ENCODE peak calls at places on chromosomes 1 and 21, in six cellular contexts. D, G, Q, N, T and K are unnamed samples.

GRCh38 chr1:192225266-192225665 is 67.0 kb downstream of the RGS18 start:
- DNase-seq in D (no peak), G (no peak), Q (no peak), N (no peak), T (no peak), K (no peak)

GRCh38 chr1:46809071-46809470 is 10.2 kb downstream of the CYP4B1 start:
- DNase-seq in D (no peak), G (no peak), Q (no peak), N (no peak), T (no peak), K (no peak)

GRCh38 chr1:204296431-204296988 is 63.2 kb downstream of the PLEKHA6 start:
- DNase-seq in D (no peak), G (peak; percentile 43), Q (peak; percentile 74), N (no peak), T (no peak), K (peak; percentile 35)

GRCh38 chr1:20640183-20640597 is 6.9 kb downstream of the PINK1 start:
- DNase-seq in D (peak; percentile 49), G (no peak), Q (no peak), N (no peak), T (peak; percentile 27), K (peak; percentile 61)

GRCh38 chr1:12594966-12595838 is 22.8 kb downstream of the DHRS3 start:
- DNase-seq in D (peak; percentile 76), G (peak; percentile 76), Q (peak; percentile 86), N (no peak), T (peak; percentile 89), K (peak; percentile 86)

GRCh38 chr1:24926596-24927249 is 3.4 kb downstream of the RUNX3 start:
- DNase-seq in D (no peak), G (no peak), Q (no peak), N (no peak), T (no peak), K (peak; percentile 38)

GRCh38 chr1:237012789-237013383 is 8.6 kb upstream of the MT1HL1 start:
- DNase-seq in D (peak; percentile 74), G (peak; percentile 92), Q (peak; percentile 39), N (no peak), T (peak; percentile 94), K (no peak)

GRCh38 chr1:30472526-30472925 is 250.9 kb downstream of the MATN1 start:
- DNase-seq in D (no peak), G (no peak), Q (peak; percentile 8), N (no peak), T (no peak), K (no peak)

GRCh38 chr21:25329227-25329626 is 278.1 kb downstream of the MRPL39 start:
- DNase-seq in D (no peak), G (no peak), Q (no peak), N (no peak), T (no peak), K (no peak)

GRCh38 chr1:184416476-184416875 is 29.6 kb downstream of the C1orf21 start:
- DNase-seq in D (no peak), G (no peak), Q (no peak), N (no peak), T (no peak), K (no peak)

GRCh38 chr1:206681359-206681758 is 3.3 kb upstream of the MAPKAPK2 start:
- DNase-seq in D (no peak), G (no peak), Q (no peak), N (no peak), T (no peak), K (no peak)

GRCh38 chr1:59062743-59063142 is 234.2 kb upstream of the FGGY start:
- DNase-seq in D (no peak), G (peak; percentile 59), Q (no peak), N (no peak), T (peak; percentile 22), K (no peak)

GRCh38 chr1:221743416-221744208 is 1.7 kb upstream of the DUSP10 start:
- DNase-seq in D (no peak), G (no peak), Q (no peak), N (peak; percentile 61), T (no peak), K (peak; percentile 7)

GRCh38 chr1:156958247-156958714 is 37.8 kb downstream of the LRRC71 start:
- DNase-seq in D (no peak), G (no peak), Q (no peak), N (no peak), T (no peak), K (no peak)

GRCh38 chr1:22876359-22877111 is 96.1 kb downstream of the LACTBL1 start:
- DNase-seq in D (no peak), G (peak; percentile 40), Q (peak; percentile 71), N (no peak), T (no peak), K (peak; percentile 82)

GRCh38 chr1:110800079-110800478 is 72.9 kb upstream of the CD53 start:
- DNase-seq in D (no peak), G (no peak), Q (no peak), N (no peak), T (no peak), K (no peak)

GRCh38 chr1:100455478-100456072 is 82.4 kb upstream of the GPR88 start:
- DNase-seq in D (no peak), G (no peak), Q (no peak), N (no peak), T (no peak), K (no peak)
- TF ChIP-seq CTCF in D (peak; percentile 38), G (peak; percentile 68), Q (peak; percentile 23), N (peak; percentile 17), T (peak; percentile 42), K (peak; percentile 57)

GRCh38 chr1:155562581-155563376 is at the start of gene ASH1L:
- DNase-seq in D (peak; percentile 96), G (peak; percentile 95), Q (peak; percentile 94), N (peak; percentile 74), T (peak; percentile 95), K (peak; percentile 92)
- TF ChIP-seq CTCF in D (no peak), G (peak; percentile 25), Q (peak; percentile 21), N (no peak), T (no peak), K (no peak)

DNA sequence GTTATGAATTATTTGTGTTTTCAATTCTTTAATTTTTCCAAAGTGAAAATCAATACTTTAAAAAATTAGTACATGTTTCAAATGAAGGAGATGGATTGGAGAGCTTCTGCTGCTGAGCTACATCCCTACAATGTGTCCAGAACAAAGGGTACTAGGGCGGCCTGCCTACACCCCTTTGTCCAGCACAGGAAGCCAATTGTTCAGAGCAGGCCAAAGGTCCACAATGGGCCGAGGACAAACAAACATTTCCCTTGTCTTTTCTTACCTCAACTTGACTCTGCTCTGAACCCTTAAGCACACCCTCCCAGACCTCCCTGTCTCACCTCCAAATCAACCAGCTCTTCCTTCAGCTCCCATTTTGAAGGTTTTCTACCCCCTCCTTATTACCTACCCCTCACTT is 39.4 kb upstream of the CAMK1G start:
- DNase-seq in D (no peak), G (peak; percentile 37), Q (no peak), N (no peak), T (no peak), K (no peak)
- TF ChIP-seq CTCF in D (no peak), G (no peak), Q (no peak), N (no peak), T (no peak), K (no peak)

GRCh38 chr1:175804556-175804955 is 61.2 kb upstream of the TNR start:
- DNase-seq in D (no peak), G (no peak), Q (no peak), N (no peak), T (no peak), K (no peak)
- TF ChIP-seq CTCF in D (no peak), G (no peak), Q (no peak), N (no peak), T (no peak), K (no peak)

GRCh38 chr1:10338047-10338446 is 60.8 kb upstream of the PGD start:
- DNase-seq in D (peak; percentile 15), G (peak; percentile 54), Q (peak; percentile 58), N (no peak), T (peak; percentile 47), K (peak; percentile 41)
- TF ChIP-seq CTCF in D (no peak), G (peak; percentile 78), Q (peak; percentile 40), N (peak; percentile 85), T (peak; percentile 22), K (peak; percentile 50)

GRCh38 chr21:14543983-14544382 is 2.1 kb downstream of the SAMSN1 start:
- DNase-seq in D (no peak), G (no peak), Q (no peak), N (no peak), T (no peak), K (no peak)
- TF ChIP-seq CTCF in D (no peak), G (no peak), Q (no peak), N (no peak), T (no peak), K (no peak)

DNA sequence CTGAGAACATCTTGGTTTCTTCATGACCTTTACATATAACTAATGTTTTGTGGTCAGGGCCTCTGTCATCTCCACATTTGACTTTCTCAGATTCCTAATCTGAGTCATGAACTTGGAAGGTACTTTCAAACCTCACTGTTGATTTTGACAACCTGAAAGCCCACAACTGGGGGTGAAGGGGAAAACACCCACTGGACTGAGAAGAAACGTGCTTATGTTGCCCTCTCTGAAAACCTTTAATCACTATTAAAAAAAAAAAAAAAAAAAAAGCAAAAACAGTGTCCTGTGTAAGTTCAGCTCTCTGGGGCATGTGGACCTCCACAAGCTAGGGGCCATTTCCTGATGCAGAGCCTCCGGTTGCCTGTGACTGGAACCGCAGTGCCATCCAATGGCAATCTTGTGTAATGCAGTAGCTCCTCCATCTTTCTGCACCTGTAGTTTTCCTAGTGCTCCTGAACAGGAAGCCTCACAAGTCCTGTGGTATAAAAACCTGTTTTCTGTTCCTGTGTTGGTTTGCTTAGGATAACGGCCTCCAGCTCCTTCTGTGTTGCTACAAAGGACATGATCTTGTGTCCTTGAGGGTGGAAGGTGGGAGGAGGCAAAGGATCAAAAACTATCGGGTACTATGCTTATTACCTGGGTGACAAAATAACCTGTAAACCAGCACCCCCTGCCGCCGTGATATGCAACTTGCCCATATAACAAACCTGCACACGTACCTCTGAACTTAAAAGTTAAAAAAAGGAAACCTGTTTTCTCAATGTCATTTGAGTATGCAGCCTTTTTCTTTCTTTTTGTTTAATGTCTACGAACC is 124.5 kb downstream of the ZNF648 start:
- DNase-seq in D (peak; percentile 73), G (no peak), Q (no peak), N (peak; percentile 70), T (peak; percentile 79), K (peak; percentile 71)
- TF ChIP-seq CTCF in D (peak; percentile 58), G (peak; percentile 58), Q (no peak), N (peak; percentile 84), T (peak; percentile 58), K (peak; percentile 70)

DNA sequence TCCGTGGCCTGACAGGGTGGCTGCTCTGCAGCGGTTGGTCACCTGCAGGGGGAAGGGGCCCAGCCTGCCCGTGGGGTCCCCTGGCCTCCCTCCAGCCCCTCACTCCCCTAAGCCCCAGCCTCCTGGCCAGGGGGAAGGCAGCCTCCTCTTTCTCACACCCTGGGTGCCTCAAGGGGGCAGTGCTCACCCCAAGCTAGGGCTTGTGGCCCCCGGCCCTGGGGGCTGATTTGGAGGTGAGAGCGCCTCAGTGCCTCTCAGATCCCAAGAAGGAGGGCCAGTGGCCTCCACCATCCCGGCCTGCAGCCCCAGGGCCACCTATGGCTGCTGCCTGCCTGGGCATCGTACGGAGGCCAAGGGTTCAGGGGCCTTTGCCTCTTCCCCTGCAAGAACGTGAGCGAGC is 66.4 kb upstream of the TTC34 start:
- DNase-seq in D (no peak), G (no peak), Q (no peak), N (no peak), T (no peak), K (no peak)
- TF ChIP-seq CTCF in D (no peak), G (no peak), Q (no peak), N (no peak), T (no peak), K (no peak)

GRCh38 chr1:36476945-36477344 is 5.8 kb downstream of the CSF3R start:
- DNase-seq in D (no peak), G (no peak), Q (no peak), N (no peak), T (no peak), K (no peak)
- TF ChIP-seq CTCF in D (no peak), G (no peak), Q (no peak), N (no peak), T (no peak), K (no peak)